ENCODE peak calls at places on chromosomes 4 and X, in four cellular contexts. N is K562, X is IMR-90, B is keratinocyte. R is an unnamed sample. For H3K9me1, the result is how much of the 10 kb centered on the place peaks cover.

GRCh38 chr4:56870927-56871326 is 36.8 kb upstream of the REST start:
- DNase-seq in B (no peak), X (peak), N (no peak), R (no peak)

GRCh38 chrX:97117572-97117971 is 233.9 kb downstream of the RPA4 start:
- DNase-seq in X (no peak), N (no peak), B (no peak), R (no peak)

GRCh38 chrX:9114245-9114644 is 80.3 kb upstream of the FAM9B start:
- DNase-seq in B (no peak), X (no peak), N (no peak), R (no peak)

GRCh38 chr4:38925492-38926418 is 58.1 kb downstream of the FAM114A1 start:
- DNase-seq in B (no peak), N (no peak), X (no peak), R (no peak)

GRCh38 chr4:81405900-81406401 is 65.8 kb downstream of the RASGEF1B start:
- DNase-seq in N (peak), X (peak), B (no peak), R (peak)

GRCh38 chr4:116752027-116752426 is 333.3 kb downstream of the TRAM1L1 start:
- DNase-seq in B (no peak), X (no peak), N (no peak), R (no peak)

GRCh38 chrX:22325091-22325490 is 52.4 kb downstream of the CBLL2 start:
- DNase-seq in N (no peak), B (no peak), X (peak), R (peak)

GRCh38 chrX:13428055-13428786 is 108.4 kb upstream of the ATXN3L start:
- DNase-seq in N (no peak), B (peak), X (peak), R (peak)

GRCh38 chrX:27575565-27575964 is 14.6 kb upstream of the DCAF8L2 start:
- DNase-seq in N (no peak), X (peak), B (no peak), R (peak)

GRCh38 chr4:666822-667544 is 7.1 kb downstream of the ATP5ME start:
- DNase-seq in B (no peak), X (no peak), N (no peak), R (no peak)

GRCh38 chrX:153862369-153863250 is 23.4 kb downstream of the L1CAM start:
- DNase-seq in N (no peak), X (no peak), B (no peak), R (no peak)

GRCh38 chr4:64539234-64539849 is 130.1 kb upstream of the TECRL start:
- DNase-seq in X (peak), B (peak), N (peak), R (peak)

GRCh38 chrX:119477812-119478232 is 9.6 kb downstream of the SLC25A5 start:
- DNase-seq in N (peak), X (peak), B (no peak), R (no peak)

GRCh38 chrX:56788229-56788628 is 59.2 kb downstream of the NBDY start:
- DNase-seq in N (no peak), X (peak), B (no peak), R (no peak)

GRCh38 chr4:98749206-98749605 is 90.8 kb upstream of the TSPAN5 start:
- DNase-seq in X (no peak), B (no peak), N (no peak), R (no peak)

GRCh38 chrX:126770179-126770578 is 49.4 kb upstream of the PRR32 start:
- DNase-seq in X (no peak), N (peak), B (no peak), R (peak)

GRCh38 chr4:79576480-79576803 is 168.4 kb upstream of the GK2 start:
- DNase-seq in N (peak), B (no peak), X (peak), R (peak)

GRCh38 chrX:12032082-12032481 is 106.2 kb upstream of the FRMPD4 start:
- DNase-seq in X (no peak), B (no peak), N (no peak), R (no peak)

DNA sequence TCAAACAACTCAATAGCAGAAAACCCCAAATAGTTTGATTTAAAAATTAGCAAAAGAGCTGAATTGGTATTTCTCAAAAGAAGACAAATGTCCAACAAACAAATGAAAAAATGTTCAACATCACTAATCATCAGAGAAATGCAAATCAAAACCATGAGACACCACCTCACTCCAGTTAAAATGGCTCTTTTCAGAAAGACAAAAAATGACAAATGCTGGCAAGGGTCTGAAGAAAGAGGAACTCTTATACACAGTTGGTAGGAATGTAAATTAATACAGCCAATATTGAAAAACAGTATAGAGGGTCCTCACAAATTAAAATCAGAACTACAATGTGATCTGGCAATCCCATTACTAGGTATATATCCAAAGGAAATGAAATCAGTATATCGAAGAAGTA is 70.4 kb downstream of the FBXL5 start:
- DNase-seq in X (no peak), B (no peak), N (no peak), R (no peak)
- H3K9me1 ChIP-seq in X (under half), B (under half), N (under half), R (under half)

GRCh38 chr4:67725132-67725531 is 24.2 kb upstream of the UBA6 start:
- DNase-seq in N (no peak), X (no peak), B (no peak), R (no peak)
- H3K9me1 ChIP-seq in N (under half), X (under half), B (under half), R (under half)

DNA sequence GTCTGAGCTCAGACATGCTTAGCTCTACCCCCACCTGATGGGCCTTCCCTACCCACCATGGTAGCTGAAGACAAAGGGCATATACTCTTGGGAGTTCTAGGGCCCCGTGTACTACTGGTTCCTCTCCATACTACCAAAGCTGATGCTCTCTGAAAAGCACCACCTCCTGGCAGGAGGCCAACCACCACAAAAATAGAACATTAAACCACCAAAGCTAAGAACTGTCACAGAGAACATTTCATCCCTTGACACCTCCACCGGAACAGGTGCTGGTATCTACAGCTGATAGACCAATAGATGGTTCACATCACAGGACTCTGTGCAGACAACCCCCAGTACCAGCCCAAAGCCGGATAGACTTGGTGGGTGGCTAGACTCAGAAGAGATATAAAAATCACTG is 13.4 kb downstream of the EDA2R start:
- DNase-seq in B (no peak), N (no peak), X (no peak), R (no peak)
- H3K9me1 ChIP-seq in B (under half), N (under half), X (under half), R (under half)

GRCh38 chr4:151012376-151012775 is 2.7 kb downstream of the LRBA start:
- DNase-seq in X (no peak), N (no peak), B (no peak), R (no peak)
- H3K9me1 ChIP-seq in X (under half), N (under half), B (under half), R (under half)

DNA sequence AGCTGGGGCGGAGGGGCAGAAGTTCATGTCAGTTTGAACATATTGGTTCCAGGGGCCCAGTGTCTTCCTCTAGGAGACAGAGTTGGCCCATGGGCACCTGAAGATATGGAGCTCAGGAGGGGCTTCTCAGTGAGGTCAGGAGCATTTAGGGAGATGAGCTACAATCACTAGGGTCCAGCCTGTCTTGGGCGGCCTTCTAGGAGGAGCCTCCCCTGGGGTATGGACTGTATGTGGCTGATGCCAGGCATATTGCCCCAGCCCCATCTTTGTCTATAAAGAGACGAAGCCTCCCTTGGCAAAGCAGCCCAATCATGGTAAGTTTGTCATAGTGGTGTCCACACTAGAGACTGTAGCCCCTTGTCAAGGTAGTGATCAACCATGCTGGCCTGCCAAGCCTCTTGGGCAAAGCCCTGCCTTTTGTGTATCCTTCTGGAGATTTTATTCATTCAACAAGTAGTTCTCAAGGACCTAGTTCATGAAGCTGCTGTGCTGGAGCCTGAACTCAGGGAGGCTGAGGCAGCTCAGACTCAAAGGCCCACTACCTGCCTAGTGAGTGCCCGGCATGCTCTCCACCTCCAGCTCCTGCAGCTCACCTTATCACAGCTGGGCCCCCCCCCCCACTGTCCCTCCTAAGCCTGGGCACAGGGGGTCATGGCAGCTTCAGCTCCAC is 5.4 kb upstream of the CNGA2 start:
- DNase-seq in N (no peak), B (no peak), X (no peak), R (no peak)
- H3K9me1 ChIP-seq in N (under half), B (under half), X (under half), R (under half)

GRCh38 chr4:113950207-113950606 is 29.2 kb downstream of the ARSJ start:
- DNase-seq in N (no peak), X (no peak), B (no peak), R (no peak)
- H3K9me1 ChIP-seq in N (under half), X (under half), B (under half), R (under half)

DNA sequence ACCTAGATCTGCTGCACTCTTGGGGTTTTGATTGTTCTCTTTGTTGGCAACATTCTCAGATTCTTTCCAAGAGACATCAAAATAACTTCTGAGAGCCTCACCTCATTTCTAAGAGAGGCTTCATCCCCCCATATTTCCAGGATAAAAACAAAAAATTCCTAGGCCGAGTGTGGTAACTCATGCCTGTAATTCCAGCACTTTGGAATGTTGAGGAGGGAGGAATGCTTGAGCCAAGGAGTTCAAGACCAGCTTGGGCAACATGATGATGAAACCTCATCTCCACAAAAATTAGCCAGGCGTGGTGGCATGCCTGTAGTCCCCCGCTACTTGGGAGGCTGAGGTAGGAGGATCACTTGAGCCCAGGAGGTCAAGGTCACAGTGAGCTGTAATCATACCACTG is 477.0 kb downstream of the INPP4B start:
- DNase-seq in N (no peak), X (no peak), B (no peak), R (no peak)
- H3K9me1 ChIP-seq in N (under half), X (under half), B (under half), R (under half)

GRCh38 chr4:19547463-19547862 is 704.2 kb upstream of the SLIT2 start:
- DNase-seq in B (no peak), N (no peak), X (no peak), R (no peak)
- H3K9me1 ChIP-seq in B (under half), N (under half), X (under half), R (under half)